ENCODE peak calls at places on chromosome 16, in seven cellular contexts. H is fibroblast of lung, K is GM23338, I is HCT116, P is PC-9, J is GM12878, R is endothelial cell of umbilical vein. U is an unnamed sample.
A peak's percentile ranks its signal among the peaks of the same experiment; 100 is the strongest.

GRCh38 chr16:84247341-84247740 is 7.5 kb upstream of the KCNG4 start:
- DNase-seq in P (peak; percentile 92), J (no peak), I (no peak), K (no peak), H (no peak), R (no peak), U (no peak)

GRCh38 chr16:14364386-14365199 is 265.5 kb downstream of the PARN start:
- DNase-seq in J (no peak), H (peak; percentile 96), P (peak; percentile 99), K (peak; percentile 30), I (peak; percentile 46), R (no peak), U (peak; percentile 43)

GRCh38 chr16:55641430-55642056 is 14.2 kb upstream of the SLC6A2 start:
- DNase-seq in P (no peak), K (no peak), H (peak; percentile 14), R (peak; percentile 42), J (no peak), I (no peak), U (no peak)

GRCh38 chr16:60214321-60214720 is 1480.2 kb upstream of the GOT2 start:
- DNase-seq in H (no peak), R (no peak), P (no peak), J (no peak), I (no peak), K (no peak), U (no peak)

GRCh38 chr16:25256821-25257503 is 683 bp downstream of the ZKSCAN2 start:
- DNase-seq in H (peak; percentile 30), P (no peak), J (no peak), I (no peak), K (peak; percentile 53), R (no peak), U (peak; percentile 45)

GRCh38 chr16:87062569-87063442 is 254.4 kb downstream of the C16orf95 start:
- DNase-seq in K (peak; percentile 93), H (peak; percentile 54), J (no peak), I (peak; percentile 62), P (no peak), R (peak; percentile 88), U (peak; percentile 94)

GRCh38 chr16:27426423-27427408 is 24.7 kb downstream of the IL21R start:
- DNase-seq in J (peak; percentile 93), K (peak; percentile 49), I (peak; percentile 28), P (peak; percentile 47), H (peak; percentile 92), R (peak; percentile 36), U (no peak)

GRCh38 chr16:25771216-25771615 is 79.5 kb downstream of the HS3ST4 start:
- DNase-seq in P (no peak), K (no peak), R (no peak), J (no peak), H (no peak), I (no peak), U (no peak)

GRCh38 chr16:74291577-74292208 is 4.9 kb upstream of the PSMD7 start:
- DNase-seq in J (no peak), I (no peak), P (peak; percentile 54), H (peak; percentile 15), R (no peak), K (no peak), U (no peak)

GRCh38 chr16:27972500-27972899 is 91.0 kb downstream of the GSG1L start:
- DNase-seq in K (peak; percentile 82), J (peak; percentile 17), H (peak; percentile 15), P (peak; percentile 44), R (peak; percentile 49), I (peak; percentile 73), U (peak; percentile 76)

GRCh38 chr16:84983308-84983707 is 28.0 kb downstream of the ZDHHC7 start:
- DNase-seq in R (no peak), I (no peak), P (no peak), J (no peak), K (no peak), H (no peak), U (no peak)

GRCh38 chr16:85699628-85700027 is 10.9 kb upstream of the GINS2 start:
- DNase-seq in K (no peak), R (no peak), I (no peak), J (no peak), H (peak; percentile 57), P (no peak), U (no peak)

DNA sequence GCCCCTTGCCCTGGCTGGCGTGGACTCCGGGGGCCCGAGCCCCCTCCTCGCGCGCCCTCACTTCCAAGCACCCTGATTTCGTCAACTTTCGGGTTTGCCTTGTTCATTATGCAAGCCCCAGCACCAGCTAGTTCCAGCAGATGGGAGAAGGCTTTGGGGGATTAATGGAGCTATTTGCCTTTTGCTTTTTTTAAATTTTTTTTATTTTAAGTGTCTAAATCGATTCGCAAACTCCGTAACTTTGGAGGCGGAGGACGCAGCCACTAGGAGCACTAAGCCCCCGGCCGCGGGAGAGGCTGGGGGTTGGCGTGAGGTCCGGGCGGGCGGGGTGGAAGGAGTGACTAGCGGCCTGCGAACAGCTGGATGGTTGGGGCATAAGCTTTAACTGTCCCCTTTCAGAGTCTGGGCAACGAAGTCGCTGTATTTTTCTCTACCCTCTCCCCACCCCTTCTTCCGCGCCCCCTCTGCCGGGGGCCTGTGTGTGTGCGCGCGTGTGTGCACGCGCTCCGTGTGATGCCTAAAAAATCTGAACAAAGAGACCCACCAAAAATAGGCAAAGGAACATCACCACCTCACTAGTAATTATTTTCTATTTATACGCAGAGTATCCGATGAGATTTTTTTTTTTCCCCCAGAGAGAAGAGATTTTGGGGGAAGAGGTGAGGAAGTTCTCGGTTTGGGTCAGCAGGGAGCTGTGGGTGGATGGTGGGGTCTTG is 2.1 kb downstream of the SHISA9 start:
- DNase-seq in P (no peak), K (peak; percentile 69), H (no peak), I (no peak), R (no peak), J (no peak), U (peak; percentile 79)
- TF ChIP-seq EZH2 in P (no peak), K (no peak), H (no peak), I (no peak), R (no peak), J (no peak), U (no peak)

GRCh38 chr16:77434365-77435239 is at the start of gene ADAMTS18:
- DNase-seq in J (no peak), K (peak; percentile 72), P (no peak), R (peak; percentile 27), I (no peak), H (no peak), U (peak; percentile 73)
- TF ChIP-seq EZH2 in J (no peak), K (no peak), P (no peak), R (no peak), I (no peak), H (no peak), U (peak; percentile 86)

GRCh38 chr16:49585143-49585542 is 211.5 kb downstream of the C16orf78 start:
- DNase-seq in K (no peak), R (no peak), I (no peak), P (no peak), H (no peak), J (no peak), U (no peak)

GRCh38 chr16:49587051-49587450 is 213.4 kb downstream of the C16orf78 start:
- DNase-seq in R (no peak), I (no peak), H (no peak), J (no peak), P (no peak), K (no peak), U (no peak)

GRCh38 chr16:49588061-49588460 is 214.5 kb downstream of the C16orf78 start:
- DNase-seq in J (no peak), K (no peak), I (no peak), P (no peak), H (no peak), R (no peak), U (no peak)

GRCh38 chr16:49587511-49587910 is 213.9 kb downstream of the C16orf78 start:
- DNase-seq in J (no peak), I (no peak), P (no peak), R (no peak), K (no peak), H (peak; percentile 24), U (no peak)

DNA sequence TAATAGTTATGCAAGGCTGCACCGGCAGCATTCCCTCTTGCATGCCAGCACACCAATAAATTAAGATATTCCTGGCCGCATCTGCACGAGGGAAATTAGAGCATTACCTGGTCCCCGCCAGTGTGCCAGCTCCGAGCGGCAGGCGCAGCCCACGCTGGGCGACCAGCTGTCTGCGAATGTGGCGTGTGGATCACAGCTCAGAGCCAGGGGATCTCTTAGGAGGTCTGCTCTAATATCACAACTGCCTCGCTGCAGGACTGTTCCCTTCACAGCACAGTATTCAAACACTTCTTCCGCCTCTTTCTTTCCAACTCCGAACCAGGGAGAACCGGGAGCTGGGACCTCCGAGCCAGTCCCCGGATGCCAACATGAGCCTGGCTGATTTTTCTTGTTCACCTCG is 212.9 kb downstream of the C16orf78 start:
- DNase-seq in R (no peak), K (no peak), P (no peak), I (no peak), J (no peak), H (no peak), U (no peak)
- TF ChIP-seq EZH2 in R (no peak), K (no peak), P (no peak), I (no peak), J (no peak), H (no peak), U (no peak)

DNA sequence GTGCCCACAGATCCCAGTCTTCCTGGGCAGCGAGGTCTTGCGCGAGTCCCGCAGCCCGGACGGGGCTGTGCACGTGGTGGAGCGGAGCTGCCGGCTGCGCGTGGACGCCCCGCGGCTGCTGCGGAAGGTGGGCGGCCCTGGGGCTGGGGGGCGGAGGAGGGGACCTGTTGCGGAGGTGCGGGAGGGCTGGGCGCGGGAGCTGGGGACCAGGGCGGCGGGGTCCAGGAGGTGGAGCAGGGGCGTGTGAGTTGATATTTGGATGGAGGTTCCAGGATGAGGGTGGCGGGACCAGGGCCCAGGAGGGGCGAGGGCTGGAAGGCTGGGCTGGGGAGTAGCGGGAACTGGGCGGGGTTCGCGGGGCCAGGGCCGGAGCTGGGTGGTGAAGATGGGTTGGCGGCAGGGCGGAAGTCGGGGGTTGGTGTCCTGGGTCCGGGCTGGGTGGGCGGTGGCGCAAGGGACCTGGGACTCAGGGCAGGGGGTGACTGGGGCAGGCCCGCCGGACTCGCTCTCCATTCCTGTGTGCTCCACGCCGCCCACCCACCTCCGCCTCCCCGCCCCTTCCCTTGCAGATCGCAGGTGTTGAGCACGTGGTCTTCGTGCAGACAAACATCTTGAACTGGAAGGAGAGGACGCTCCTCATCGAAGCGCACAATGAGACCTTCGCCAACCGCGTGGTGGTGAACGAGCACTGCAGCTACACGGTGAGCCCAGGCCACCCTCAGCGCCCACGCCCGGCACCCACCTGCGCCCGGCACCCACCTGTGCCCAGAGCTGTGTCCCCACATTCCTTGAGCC is 29.6 kb downstream of the SEC14L5 start:
- DNase-seq in P (no peak), R (no peak), J (no peak), I (no peak), H (no peak), K (peak; percentile 80), U (peak; percentile 40)
- TF ChIP-seq EZH2 in P (no peak), R (no peak), J (no peak), I (no peak), H (peak; percentile 50), K (no peak), U (peak; percentile 41)

U was measured in neural progenitor cell.